ENCODE peak calls at places on chromosomes 13 and 19, in six cellular contexts. One of them, this sample, is unnamed.

GRCh38 chr13:34869737-34870136 is 72.3 kb upstream of the NBEA start:
- DNase-seq in sigmoid colon: no peak
- DNase-seq in activated CD8-positive, alpha-beta T cell treated with anti-CD3 and anti-CD28 coated beads, Interleukin-2, amount 10 ng/mL, durations not matched to agents 7 days and 5 days: no peak
- DNase-seq in T-cell: no peak
- DNase-seq in GDM1: no peak
- DNase-seq in ELR: no peak
- DNase-seq in this sample: no peak

GRCh38 chr13:36298535-36299068 is 988 bp upstream of the CCDC169 start:
- DNase-seq in sigmoid colon: peak; percentile 65
- DNase-seq in activated CD8-positive, alpha-beta T cell treated with anti-CD3 and anti-CD28 coated beads, Interleukin-2, amount 10 ng/mL, durations not matched to agents 7 days and 5 days: no peak
- DNase-seq in T-cell: no peak
- DNase-seq in GDM1: no peak
- DNase-seq in ELR: peak; percentile 21
- DNase-seq in this sample: no peak

GRCh38 chr13:71156550-71156949 is 710.5 kb downstream of the DACH1 start:
- DNase-seq in sigmoid colon: no peak
- DNase-seq in activated CD8-positive, alpha-beta T cell treated with anti-CD3 and anti-CD28 coated beads, Interleukin-2, amount 10 ng/mL, durations not matched to agents 7 days and 5 days: no peak
- DNase-seq in T-cell: no peak
- DNase-seq in GDM1: no peak
- DNase-seq in ELR: no peak
- DNase-seq in this sample: no peak

GRCh38 chr19:2154587-2155075 is 3.3 kb upstream of the AP3D1 start:
- DNase-seq in sigmoid colon: no peak
- DNase-seq in activated CD8-positive, alpha-beta T cell treated with anti-CD3 and anti-CD28 coated beads, Interleukin-2, amount 10 ng/mL, durations not matched to agents 7 days and 5 days: no peak
- DNase-seq in T-cell: no peak
- DNase-seq in GDM1: no peak
- DNase-seq in ELR: peak; percentile 72
- DNase-seq in this sample: no peak

GRCh38 chr19:55502197-55502952 is 14.1 kb downstream of the SSC5D start:
- DNase-seq in sigmoid colon: no peak
- DNase-seq in activated CD8-positive, alpha-beta T cell treated with anti-CD3 and anti-CD28 coated beads, Interleukin-2, amount 10 ng/mL, durations not matched to agents 7 days and 5 days: no peak
- DNase-seq in T-cell: no peak
- DNase-seq in GDM1: no peak
- DNase-seq in ELR: no peak
- DNase-seq in this sample: no peak

GRCh38 chr19:2949939-2950285 is 5.1 kb upstream of the ZNF77 start:
- DNase-seq in sigmoid colon: no peak
- DNase-seq in activated CD8-positive, alpha-beta T cell treated with anti-CD3 and anti-CD28 coated beads, Interleukin-2, amount 10 ng/mL, durations not matched to agents 7 days and 5 days: no peak
- DNase-seq in T-cell: no peak
- DNase-seq in GDM1: no peak
- DNase-seq in ELR: peak; percentile 43
- DNase-seq in this sample: no peak

GRCh38 chr13:107900775-107901174 is 314.6 kb downstream of the LIG4 start:
- DNase-seq in sigmoid colon: no peak
- DNase-seq in activated CD8-positive, alpha-beta T cell treated with anti-CD3 and anti-CD28 coated beads, Interleukin-2, amount 10 ng/mL, durations not matched to agents 7 days and 5 days: no peak
- DNase-seq in T-cell: no peak
- DNase-seq in GDM1: no peak
- DNase-seq in ELR: peak; percentile 9
- DNase-seq in this sample: no peak

GRCh38 chr19:861756-862528 is 2.5 kb downstream of the CFD start:
- DNase-seq in sigmoid colon: no peak
- DNase-seq in activated CD8-positive, alpha-beta T cell treated with anti-CD3 and anti-CD28 coated beads, Interleukin-2, amount 10 ng/mL, durations not matched to agents 7 days and 5 days: peak; percentile 63
- DNase-seq in T-cell: peak; percentile 60
- DNase-seq in GDM1: peak; percentile 80
- DNase-seq in ELR: peak; percentile 38
- DNase-seq in this sample: peak; percentile 65

GRCh38 chr19:13160557-13160956 is 10.3 kb downstream of the IER2 start:
- DNase-seq in sigmoid colon: no peak
- DNase-seq in activated CD8-positive, alpha-beta T cell treated with anti-CD3 and anti-CD28 coated beads, Interleukin-2, amount 10 ng/mL, durations not matched to agents 7 days and 5 days: no peak
- DNase-seq in T-cell: no peak
- DNase-seq in GDM1: no peak
- DNase-seq in ELR: peak; percentile 74
- DNase-seq in this sample: no peak

GRCh38 chr13:99605417-99606321 is 104.4 kb downstream of the TM9SF2 start:
- DNase-seq in sigmoid colon: no peak
- DNase-seq in activated CD8-positive, alpha-beta T cell treated with anti-CD3 and anti-CD28 coated beads, Interleukin-2, amount 10 ng/mL, durations not matched to agents 7 days and 5 days: peak; percentile 67
- DNase-seq in T-cell: no peak
- DNase-seq in GDM1: peak; percentile 35
- DNase-seq in ELR: peak; percentile 48
- DNase-seq in this sample: peak; percentile 62

GRCh38 chr13:49972709-49973108 is 24.1 kb upstream of the TRIM13 start:
- DNase-seq in sigmoid colon: no peak
- DNase-seq in activated CD8-positive, alpha-beta T cell treated with anti-CD3 and anti-CD28 coated beads, Interleukin-2, amount 10 ng/mL, durations not matched to agents 7 days and 5 days: no peak
- DNase-seq in T-cell: no peak
- DNase-seq in GDM1: no peak
- DNase-seq in ELR: no peak
- DNase-seq in this sample: no peak

GRCh38 chr13:50025446-50025845 is 10.2 kb downstream of the KCNRG start:
- DNase-seq in sigmoid colon: no peak
- DNase-seq in activated CD8-positive, alpha-beta T cell treated with anti-CD3 and anti-CD28 coated beads, Interleukin-2, amount 10 ng/mL, durations not matched to agents 7 days and 5 days: no peak
- DNase-seq in T-cell: no peak
- DNase-seq in GDM1: no peak
- DNase-seq in ELR: no peak
- DNase-seq in this sample: no peak

GRCh38 chr13:48431431-48431830 is 18.5 kb upstream of the LPAR6 start:
- DNase-seq in sigmoid colon: no peak
- DNase-seq in activated CD8-positive, alpha-beta T cell treated with anti-CD3 and anti-CD28 coated beads, Interleukin-2, amount 10 ng/mL, durations not matched to agents 7 days and 5 days: no peak
- DNase-seq in T-cell: no peak
- DNase-seq in GDM1: no peak
- DNase-seq in ELR: no peak
- DNase-seq in this sample: no peak

GRCh38 chr19:47310819-47311218 is 1.2 kb downstream of the C5AR1 start:
- DNase-seq in sigmoid colon: no peak
- DNase-seq in activated CD8-positive, alpha-beta T cell treated with anti-CD3 and anti-CD28 coated beads, Interleukin-2, amount 10 ng/mL, durations not matched to agents 7 days and 5 days: no peak
- DNase-seq in T-cell: no peak
- DNase-seq in GDM1: no peak
- DNase-seq in ELR: peak; percentile 30
- DNase-seq in this sample: no peak

GRCh38 chr19:389246-389934 is 19.6 kb downstream of the C2CD4C start:
- DNase-seq in sigmoid colon: no peak
- DNase-seq in activated CD8-positive, alpha-beta T cell treated with anti-CD3 and anti-CD28 coated beads, Interleukin-2, amount 10 ng/mL, durations not matched to agents 7 days and 5 days: no peak
- DNase-seq in T-cell: no peak
- DNase-seq in GDM1: no peak
- DNase-seq in ELR: no peak
- DNase-seq in this sample: no peak

GRCh38 chr13:95181586-95181985 is 119.7 kb downstream of the ABCC4 start:
- DNase-seq in sigmoid colon: no peak
- DNase-seq in activated CD8-positive, alpha-beta T cell treated with anti-CD3 and anti-CD28 coated beads, Interleukin-2, amount 10 ng/mL, durations not matched to agents 7 days and 5 days: no peak
- DNase-seq in T-cell: no peak
- DNase-seq in GDM1: no peak
- DNase-seq in ELR: no peak
- DNase-seq in this sample: no peak

GRCh38 chr13:48873081-48873480 is 102.6 kb upstream of the FNDC3A start:
- DNase-seq in sigmoid colon: no peak
- DNase-seq in activated CD8-positive, alpha-beta T cell treated with anti-CD3 and anti-CD28 coated beads, Interleukin-2, amount 10 ng/mL, durations not matched to agents 7 days and 5 days: no peak
- DNase-seq in T-cell: no peak
- DNase-seq in GDM1: no peak
- DNase-seq in ELR: peak; percentile 14
- DNase-seq in this sample: no peak

GRCh38 chr19:50361290-50362029 is 4.0 kb downstream of the NAPSA start:
- DNase-seq in sigmoid colon: no peak
- DNase-seq in activated CD8-positive, alpha-beta T cell treated with anti-CD3 and anti-CD28 coated beads, Interleukin-2, amount 10 ng/mL, durations not matched to agents 7 days and 5 days: no peak
- DNase-seq in T-cell: no peak
- DNase-seq in GDM1: no peak
- DNase-seq in ELR: peak; percentile 14
- DNase-seq in this sample: peak; percentile 32

GRCh38 chr19:36417752-36418286 is 625 bp downstream of the ZFP82 start:
- DNase-seq in sigmoid colon: no peak
- DNase-seq in activated CD8-positive, alpha-beta T cell treated with anti-CD3 and anti-CD28 coated beads, Interleukin-2, amount 10 ng/mL, durations not matched to agents 7 days and 5 days: no peak
- DNase-seq in T-cell: no peak
- DNase-seq in GDM1: no peak
- DNase-seq in ELR: no peak
- DNase-seq in this sample: no peak

GRCh38 chr13:109627649-109628048 is 158.7 kb downstream of the IRS2 start:
- DNase-seq in sigmoid colon: no peak
- DNase-seq in activated CD8-positive, alpha-beta T cell treated with anti-CD3 and anti-CD28 coated beads, Interleukin-2, amount 10 ng/mL, durations not matched to agents 7 days and 5 days: no peak
- DNase-seq in T-cell: no peak
- DNase-seq in GDM1: no peak
- DNase-seq in ELR: no peak
- DNase-seq in this sample: no peak

GRCh38 chr19:9061879-9062278 is 25.0 kb upstream of the OR1M1 start:
- DNase-seq in sigmoid colon: no peak
- DNase-seq in activated CD8-positive, alpha-beta T cell treated with anti-CD3 and anti-CD28 coated beads, Interleukin-2, amount 10 ng/mL, durations not matched to agents 7 days and 5 days: no peak
- DNase-seq in T-cell: no peak
- DNase-seq in GDM1: no peak
- DNase-seq in ELR: no peak
- DNase-seq in this sample: no peak

GRCh38 chr13:68439821-68440220 is 1209.7 kb upstream of the PCDH9 start:
- DNase-seq in sigmoid colon: no peak
- DNase-seq in activated CD8-positive, alpha-beta T cell treated with anti-CD3 and anti-CD28 coated beads, Interleukin-2, amount 10 ng/mL, durations not matched to agents 7 days and 5 days: no peak
- DNase-seq in T-cell: no peak
- DNase-seq in GDM1: no peak
- DNase-seq in ELR: peak; percentile 73
- DNase-seq in this sample: no peak

GRCh38 chr13:99796175-99796819 is 175.3 kb downstream of the ZIC5 start:
- DNase-seq in sigmoid colon: no peak
- DNase-seq in activated CD8-positive, alpha-beta T cell treated with anti-CD3 and anti-CD28 coated beads, Interleukin-2, amount 10 ng/mL, durations not matched to agents 7 days and 5 days: peak; percentile 70
- DNase-seq in T-cell: no peak
- DNase-seq in GDM1: peak; percentile 14
- DNase-seq in ELR: peak; percentile 61
- DNase-seq in this sample: peak; percentile 14

GRCh38 chr13:24694907-24695306 is 14.7 kb downstream of the ATP12A start:
- DNase-seq in sigmoid colon: no peak
- DNase-seq in activated CD8-positive, alpha-beta T cell treated with anti-CD3 and anti-CD28 coated beads, Interleukin-2, amount 10 ng/mL, durations not matched to agents 7 days and 5 days: no peak
- DNase-seq in T-cell: no peak
- DNase-seq in GDM1: no peak
- DNase-seq in ELR: peak; percentile 41
- DNase-seq in this sample: no peak

GRCh38 chr19:566403-566802 is 6.0 kb upstream of the BSG start:
- DNase-seq in sigmoid colon: peak; percentile 96
- DNase-seq in activated CD8-positive, alpha-beta T cell treated with anti-CD3 and anti-CD28 coated beads, Interleukin-2, amount 10 ng/mL, durations not matched to agents 7 days and 5 days: no peak
- DNase-seq in T-cell: no peak
- DNase-seq in GDM1: no peak
- DNase-seq in ELR: peak; percentile 45
- DNase-seq in this sample: no peak